ENCODE peak calls at places on chromosome 1, in five cellular contexts. I, X, J, R and N are unnamed samples.

GRCh38 chr1:30092051-30092858 is 631.1 kb downstream of the MATN1 start:
- DNase-seq in I (no peak), X (no peak), J (no peak), R (no peak), N (no peak)

GRCh38 chr1:42940851-42941639 is 17.6 kb downstream of the SLC2A1 start:
- DNase-seq in I (no peak), X (no peak), J (peak), R (no peak), N (peak)

GRCh38 chr1:235990376-235990795 is 74.5 kb downstream of the NID1 start:
- DNase-seq in I (no peak), X (no peak), J (no peak), R (no peak), N (no peak)

GRCh38 chr1:200624679-200625335 is 4.3 kb upstream of the KIF14 start:
- DNase-seq in I (no peak), X (no peak), J (no peak), R (no peak), N (no peak)

GRCh38 chr1:36771678-36772284 is 262.5 kb downstream of the GRIK3 start:
- DNase-seq in I (no peak), X (no peak), J (no peak), R (no peak), N (no peak)

GRCh38 chr1:198669023-198669698 is 30.3 kb downstream of the PTPRC start:
- DNase-seq in I (no peak), X (no peak), J (peak), R (no peak), N (peak)

GRCh38 chr1:156489166-156489934 is 11.2 kb downstream of the MEF2D start:
- DNase-seq in I (no peak), X (no peak), J (no peak), R (no peak), N (no peak)

GRCh38 chr1:238257018-238257417 is 366.3 kb upstream of the ZP4 start:
- DNase-seq in I (no peak), X (no peak), J (no peak), R (no peak), N (no peak)